ENCODE peak calls at places on chromosomes 1 and 21, in five cellular contexts. X is H1, B is K562, W is GM12878, H is HepG2. E is an unnamed sample.

GRCh38 chr1:12515234-12515633 is 102.8 kb downstream of the DHRS3 start:
- DNase-seq in X (no peak), B (no peak), W (no peak), H (no peak), E (no peak)

GRCh38 chr1:117014209-117014608 is 12.6 kb downstream of the CD101 start:
- DNase-seq in X (no peak), B (no peak), W (no peak), H (no peak), E (no peak)

GRCh38 chr21:31514598-31514997 is 144.9 kb upstream of the SOD1 start:
- DNase-seq in X (peak; percentile 64), B (no peak), W (no peak), H (no peak), E (no peak)

GRCh38 chr1:83747853-83748482 is 251.0 kb downstream of the TTLL7 start:
- DNase-seq in X (no peak), B (no peak), W (no peak), H (peak; percentile 12), E (no peak)

GRCh38 chr1:46689326-46689725 is 17.7 kb downstream of the TEX38 start:
- DNase-seq in X (no peak), B (no peak), W (no peak), H (no peak), E (no peak)

GRCh38 chr1:114156538-114157274 is 3.0 kb upstream of the SYT6 start:
- DNase-seq in X (no peak), B (no peak), W (no peak), H (no peak), E (no peak)

GRCh38 chr1:181083842-181084605 is 4.5 kb upstream of the IER5 start:
- DNase-seq in X (no peak), B (peak; percentile 51), W (no peak), H (peak; percentile 66), E (peak; percentile 49)

GRCh38 chr1:202615501-202616354 is 94.5 kb downstream of the SYT2 start:
- DNase-seq in X (no peak), B (no peak), W (peak; percentile 70), H (no peak), E (no peak)

GRCh38 chr1:22326372-22326915 is 125.2 kb upstream of the ZBTB40 start:
- DNase-seq in X (peak; percentile 35), B (no peak), W (no peak), H (no peak), E (no peak)

GRCh38 chr1:67355745-67356424 is 48.2 kb downstream of the IL12RB2 start:
- DNase-seq in X (no peak), B (peak; percentile 73), W (no peak), H (no peak), E (no peak)

GRCh38 chr1:92804721-92805169 is 19.8 kb upstream of the EVI5 start:
- DNase-seq in X (no peak), B (peak; percentile 61), W (no peak), H (peak; percentile 41), E (peak; percentile 73)

GRCh38 chr21:35529141-35529863 is 480.2 kb upstream of the RUNX1 start:
- DNase-seq in X (no peak), B (no peak), W (no peak), H (no peak), E (no peak)

GRCh38 chr1:43204394-43204793 is 32.3 kb downstream of the CFAP57 start:
- DNase-seq in X (no peak), B (no peak), W (no peak), H (no peak), E (no peak)

GRCh38 chr1:116390195-116390594 is 17.2 kb downstream of the ATP1A1 start:
- DNase-seq in X (no peak), B (no peak), W (no peak), H (no peak), E (no peak)

GRCh38 chr1:177984761-177985160 is 14.9 kb upstream of the SEC16B start:
- DNase-seq in X (no peak), B (no peak), W (no peak), H (no peak), E (no peak)

GRCh38 chr1:16158993-16159831 is 3.3 kb upstream of the EPHA2 start:
- DNase-seq in X (no peak), B (no peak), W (no peak), H (no peak), E (peak; percentile 82)

GRCh38 chr1:112882271-112882744 is 73.7 kb downstream of the SLC16A1 start:
- DNase-seq in X (no peak), B (no peak), W (no peak), H (no peak), E (no peak)

GRCh38 chr1:165303415-165303814 is 53.1 kb downstream of the LMX1A start:
- DNase-seq in X (no peak), B (no peak), W (no peak), H (no peak), E (no peak)

GRCh38 chr1:167694691-167695090 is 27.1 kb upstream of the MPZL1 start:
- DNase-seq in X (no peak), B (no peak), W (no peak), H (no peak), E (no peak)

GRCh38 chr1:243882276-243882675 is 32.2 kb upstream of the AKT3 start:
- DNase-seq in X (no peak), B (no peak), W (no peak), H (no peak), E (no peak)

GRCh38 chr21:33841561-33841960 is 74.0 kb downstream of the ATP5PO start:
- DNase-seq in X (no peak), B (no peak), W (no peak), H (no peak), E (no peak)

GRCh38 chr1:209989525-209989924 is 51.5 kb downstream of the SYT14 start:
- DNase-seq in X (no peak), B (peak; percentile 14), W (no peak), H (no peak), E (no peak)

GRCh38 chr1:19892628-19893168 is 10.5 kb downstream of the OTUD3 start:
- DNase-seq in X (no peak), B (no peak), W (no peak), H (no peak), E (no peak)

GRCh38 chr1:206841609-206842323 is 23.7 kb upstream of the IL20 start:
- DNase-seq in X (no peak), B (no peak), W (no peak), H (no peak), E (no peak)
- TF ChIP-seq SRF in X (no peak), B (no peak), W (no peak), H (no peak), E (no peak)

GRCh38 chr1:29445330-29445729 is 209.0 kb downstream of the PTPRU start:
- DNase-seq in X (no peak), B (no peak), W (no peak), H (no peak), E (no peak)

GRCh38 chr1:29448456-29449317 is 212.4 kb downstream of the PTPRU start:
- DNase-seq in X (no peak), B (no peak), W (no peak), H (no peak), E (no peak)

GRCh38 chr1:29444782-29445325 is 208.5 kb downstream of the PTPRU start:
- DNase-seq in X (no peak), B (no peak), W (no peak), H (no peak), E (no peak)

GRCh38 chr1:29444081-29444715 is 207.9 kb downstream of the PTPRU start:
- DNase-seq in X (peak; percentile 44), B (no peak), W (no peak), H (no peak), E (no peak)

GRCh38 chr1:29447368-29447767 is 211.0 kb downstream of the PTPRU start:
- DNase-seq in X (no peak), B (no peak), W (no peak), H (no peak), E (no peak)
- TF ChIP-seq JUND in X (no peak), B (no peak), W (no peak), H (no peak), E (no peak)

GRCh38 chr1:225809842-225810578 is at the start of gene EPHX1:
- DNase-seq in X (peak; percentile 92), B (peak; percentile 90), W (peak; percentile 15), H (peak; percentile 76), E (peak; percentile 71)
- TF ChIP-seq SRF in X (no peak), B (no peak), W (no peak), H (no peak), E (no peak)

GRCh38 chr1:37306461-37306860 is 167.9 kb upstream of the ZC3H12A start:
- DNase-seq in X (no peak), B (no peak), W (no peak), H (no peak), E (no peak)

GRCh38 chr1:37305108-37305507 is 169.3 kb upstream of the ZC3H12A start:
- DNase-seq in X (no peak), B (no peak), W (no peak), H (no peak), E (no peak)

GRCh38 chr1:37305841-37306240 is 168.5 kb upstream of the ZC3H12A start:
- DNase-seq in X (no peak), B (no peak), W (no peak), H (no peak), E (no peak)

GRCh38 chr1:37306871-37307270 is 167.5 kb upstream of the ZC3H12A start:
- DNase-seq in X (no peak), B (no peak), W (no peak), H (no peak), E (no peak)

DNA sequence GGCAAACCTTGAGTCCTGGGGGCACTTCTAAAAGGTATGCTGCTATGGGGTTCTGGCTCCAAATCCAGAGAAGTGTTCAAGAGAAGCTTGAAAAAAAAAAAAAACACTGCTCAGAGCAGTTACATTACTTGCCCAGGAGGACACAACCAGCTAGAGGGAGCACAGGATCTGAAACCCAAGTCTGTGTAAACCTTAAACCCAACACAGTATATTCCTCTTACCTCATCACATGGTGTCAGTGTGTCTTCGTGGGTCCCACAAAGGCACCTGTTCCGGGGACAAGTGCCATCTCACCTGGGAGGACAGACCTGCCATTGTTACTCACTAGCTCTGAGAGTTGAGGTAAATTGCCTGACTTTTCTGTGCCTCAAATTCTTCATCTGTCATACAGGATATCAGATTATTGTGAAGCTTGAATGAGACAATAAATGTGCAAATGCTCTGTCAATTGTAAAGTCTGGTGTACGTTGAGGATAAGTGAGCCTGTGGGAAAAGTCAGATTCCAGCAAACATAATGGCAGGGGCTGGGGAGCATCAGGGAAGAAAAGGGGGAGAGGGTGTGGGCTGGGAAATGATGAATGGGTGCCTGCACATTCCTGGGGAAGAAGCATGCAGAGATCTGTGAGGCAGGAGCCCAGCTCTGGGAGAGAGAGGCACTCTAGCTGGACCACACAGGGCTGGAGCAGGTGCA is 170.4 kb upstream of the ZC3H12A start:
- DNase-seq in X (no peak), B (no peak), W (no peak), H (no peak), E (no peak)
- TF ChIP-seq JUND in X (no peak), B (no peak), W (no peak), H (no peak), E (no peak)

GRCh38 chr1:1003618-1004419 is 3.9 kb upstream of the HES4 start:
- DNase-seq in X (no peak), B (peak; percentile 12), W (no peak), H (no peak), E (no peak)
- TF ChIP-seq SRF in X (no peak), B (no peak), W (no peak), H (no peak), E (no peak)

E was measured in HCT116.